ENCODE peak calls at places on chromosomes 7 and 10, in five cellular contexts. I, C, W, Z and Q are unnamed samples.

GRCh38 chr7:137970263-137970975 is 31.5 kb downstream of the CREB3L2 start:
- DNase-seq in I (no peak), C (no peak), W (no peak), Z (peak; percentile 84), Q (peak; percentile 94)

GRCh38 chr10:77497748-77498147 is 139.9 kb downstream of the KCNMA1 start:
- DNase-seq in I (no peak), C (no peak), W (no peak), Z (no peak), Q (peak; percentile 66)

GRCh38 chr7:22589641-22590141 is 89.7 kb upstream of the STEAP1B start:
- DNase-seq in I (no peak), C (no peak), W (no peak), Z (no peak), Q (peak; percentile 84)

GRCh38 chr7:113730309-113730955 is 188.4 kb downstream of the PPP1R3A start:
- DNase-seq in I (no peak), C (no peak), W (no peak), Z (no peak), Q (peak; percentile 80)

GRCh38 chr10:87054373-87055295 is 34.5 kb downstream of the FAM25A start:
- DNase-seq in I (no peak), C (no peak), W (no peak), Z (no peak), Q (peak; percentile 17)

GRCh38 chr7:140375323-140375722 is 23.0 kb downstream of the SLC37A3 start:
- DNase-seq in I (no peak), C (no peak), W (no peak), Z (no peak), Q (no peak)

GRCh38 chr7:117281562-117281961 is 41.3 kb downstream of the WNT2 start:
- DNase-seq in I (no peak), C (no peak), W (no peak), Z (no peak), Q (peak; percentile 39)

GRCh38 chr10:98415710-98416077 is 712 bp upstream of the PYROXD2 start:
- DNase-seq in I (no peak), C (no peak), W (no peak), Z (no peak), Q (no peak)

GRCh38 chr10:128147064-128147463 is 20.8 kb upstream of the MKI67 start:
- DNase-seq in I (no peak), C (no peak), W (no peak), Z (no peak), Q (no peak)

GRCh38 chr7:1555046-1555812 is 776 bp downstream of the TMEM184A start:
- DNase-seq in I (no peak), C (peak; percentile 90), W (no peak), Z (peak; percentile 65), Q (peak; percentile 98)

GRCh38 chr7:70259497-70259896 is 661.2 kb downstream of the AUTS2 start:
- DNase-seq in I (no peak), C (no peak), W (no peak), Z (no peak), Q (peak; percentile 5)

GRCh38 chr10:62512732-62513475 is 138.7 kb downstream of the ZNF365 start:
- DNase-seq in I (no peak), C (no peak), W (no peak), Z (no peak), Q (peak; percentile 8)

GRCh38 chr10:21904930-21905329 is 98.6 kb downstream of the DNAJC1 start:
- DNase-seq in I (no peak), C (no peak), W (no peak), Z (no peak), Q (no peak)

GRCh38 chr10:6296456-6297214 is 93.9 kb downstream of the PFKFB3 start:
- DNase-seq in I (no peak), C (peak; percentile 30), W (no peak), Z (no peak), Q (no peak)

GRCh38 chr10:93471110-93471651 is 11.0 kb downstream of the MYOF start:
- DNase-seq in I (no peak), C (no peak), W (no peak), Z (peak; percentile 98), Q (peak; percentile 97)

GRCh38 chr7:159022238-159022993 is 122.3 kb downstream of the VIPR2 start:
- DNase-seq in I (no peak), C (no peak), W (no peak), Z (no peak), Q (peak; percentile 46)